ENCODE peak calls at places on chromosome 2, in eight cellular contexts. Z is stimulated activated CD4-positive, alpha-beta T cell treated with anti-CD3 and anti-CD28 coated beads, Interleukin-2, amount 100 ng/mL, for 24 hours; Q is LoVo; H is nucleus accumbens; Y is activated naive CD4-positive, alpha-beta T cell; D is right lobe of liver; K is RKO; A is NCI-H2171 treated with DMSO at 0.1 percent for 48 hours. V is an unnamed sample.

GRCh38 chr2:239307921-239308620 is 92.7 kb downstream of the HDAC4 start:
- DNase-seq in Z (no peak), Q (no peak), H (no peak), Y (no peak), D (peak; percentile 18), K (no peak), A (no peak), V (no peak)

GRCh38 chr2:85165291-85165690 is 32.1 kb downstream of the TCF7L1 start:
- DNase-seq in Z (no peak), Q (no peak), H (no peak), Y (no peak), D (no peak), K (no peak), A (no peak), V (no peak)

GRCh38 chr2:121505005-121505404 is 25.7 kb upstream of the RNU4ATAC start:
- DNase-seq in Z (no peak), Q (peak; percentile 41), H (no peak), Y (no peak), D (no peak), K (no peak), A (no peak), V (no peak)

GRCh38 chr2:236607471-236608307 is 38.1 kb downstream of the ACKR3 start:
- DNase-seq in Z (no peak), Q (no peak), H (no peak), Y (no peak), D (no peak), K (no peak), A (no peak), V (no peak)

GRCh38 chr2:67159929-67160328 is 237.2 kb upstream of the ETAA1 start:
- DNase-seq in Z (no peak), Q (no peak), H (no peak), Y (no peak), D (no peak), K (no peak), A (no peak), V (no peak)

GRCh38 chr2:203687161-203687560 is 19.3 kb upstream of the CD28 start:
- DNase-seq in Z (no peak), Q (no peak), H (no peak), Y (no peak), D (no peak), K (no peak), A (no peak), V (no peak)

GRCh38 chr2:95268208-95269035 is 5.8 kb upstream of the PROM2 start:
- DNase-seq in Z (no peak), Q (no peak), H (no peak), Y (no peak), D (peak; percentile 9), K (no peak), A (no peak), V (peak; percentile 37)

GRCh38 chr2:11505652-11506610 is 27.9 kb upstream of the GREB1 start:
- DNase-seq in Z (no peak), Q (peak; percentile 47), H (no peak), Y (no peak), D (no peak), K (no peak), A (no peak), V (no peak)

GRCh38 chr2:218369374-218369773 is 12.7 kb upstream of the SLC11A1 start:
- DNase-seq in Z (no peak), Q (no peak), H (no peak), Y (no peak), D (no peak), K (no peak), A (no peak), V (no peak)

GRCh38 chr2:235765181-235765820 is 271.5 kb downstream of the AGAP1 start:
- DNase-seq in Z (no peak), Q (no peak), H (peak; percentile 71), Y (no peak), D (no peak), K (no peak), A (no peak), V (no peak)

GRCh38 chr2:230955163-230955779 is 30.2 kb upstream of the GPR55 start:
- DNase-seq in Z (no peak), Q (no peak), H (no peak), Y (no peak), D (no peak), K (no peak), A (no peak), V (no peak)

GRCh38 chr2:177455187-177455586 is 62.6 kb downstream of the AGPS start:
- DNase-seq in Z (no peak), Q (no peak), H (no peak), Y (no peak), D (no peak), K (no peak), A (no peak), V (no peak)

GRCh38 chr2:118437501-118437900 is 349.2 kb downstream of the INSIG2 start:
- DNase-seq in Z (no peak), Q (no peak), H (no peak), Y (no peak), D (no peak), K (no peak), A (no peak), V (no peak)

GRCh38 chr2:109378682-109379081 is 235.1 kb downstream of the SEPTIN10 start:
- DNase-seq in Z (no peak), Q (no peak), H (no peak), Y (no peak), D (no peak), K (no peak), A (no peak), V (no peak)

GRCh38 chr2:3602553-3603339 is 7.8 kb downstream of the COLEC11 start:
- DNase-seq in Z (no peak), Q (no peak), H (no peak), Y (no peak), D (no peak), K (no peak), A (no peak), V (no peak)

GRCh38 chr2:159497857-159498256 is 118.5 kb downstream of the BAZ2B start:
- DNase-seq in Z (no peak), Q (peak; percentile 41), H (no peak), Y (no peak), D (no peak), K (no peak), A (no peak), V (no peak)

GRCh38 chr2:10835052-10835970 is 22.7 kb upstream of the PDIA6 start:
- DNase-seq in Z (peak; percentile 91), Q (peak; percentile 72), H (peak; percentile 80), Y (peak; percentile 75), D (peak; percentile 79), K (peak; percentile 18), A (no peak), V (peak; percentile 74)

GRCh38 chr2:175964195-175964594 is 37.9 kb downstream of the LNPK start:
- DNase-seq in Z (no peak), Q (no peak), H (no peak), Y (no peak), D (no peak), K (no peak), A (peak; percentile 40), V (no peak)

GRCh38 chr2:179139506-179139905 is 89.6 kb upstream of the CCDC141 start:
- DNase-seq in Z (peak; percentile 3), Q (no peak), H (no peak), Y (no peak), D (no peak), K (no peak), A (no peak), V (no peak)

GRCh38 chr2:27407798-27408491 is 1.4 kb downstream of the PPM1G start:
- DNase-seq in Z (no peak), Q (peak; percentile 53), H (peak; percentile 17), Y (no peak), D (no peak), K (peak; percentile 78), A (peak; percentile 91), V (no peak)

GRCh38 chr2:159938375-159938774 is 124.0 kb downstream of the PLA2R1 start:
- DNase-seq in Z (no peak), Q (no peak), H (no peak), Y (no peak), D (no peak), K (no peak), A (no peak), V (no peak)

GRCh38 chr2:26636935-26637334 is 4.2 kb downstream of the CIB4 start:
- DNase-seq in Z (no peak), Q (no peak), H (no peak), Y (no peak), D (no peak), K (no peak), A (no peak), V (no peak)

GRCh38 chr2:26764906-26765305 is 822 bp downstream of the SLC35F6 start:
- DNase-seq in Z (no peak), Q (no peak), H (no peak), Y (no peak), D (no peak), K (no peak), A (no peak), V (no peak)

GRCh38 chr2:208092093-208092832 is 32.1 kb downstream of the CRYGD start:
- DNase-seq in Z (no peak), Q (no peak), H (no peak), Y (no peak), D (no peak), K (no peak), A (no peak), V (no peak)

GRCh38 chr2:203361922-203362321 is 33.7 kb downstream of the ABI2 start:
- DNase-seq in Z (no peak), Q (no peak), H (no peak), Y (no peak), D (no peak), K (no peak), A (no peak), V (no peak)

GRCh38 chr2:98833172-98833916 is 102.4 kb upstream of the MGAT4A start:
- DNase-seq in Z (no peak), Q (no peak), H (no peak), Y (no peak), D (no peak), K (no peak), A (no peak), V (no peak)

GRCh38 chr2:1132328-1132964 is 181.8 kb downstream of the SNTG2 start:
- DNase-seq in Z (peak; percentile 45), Q (no peak), H (no peak), Y (no peak), D (no peak), K (no peak), A (peak; percentile 99), V (no peak)

GRCh38 chr2:217033191-217033590 is 173.3 kb upstream of the TNP1 start:
- DNase-seq in Z (no peak), Q (no peak), H (no peak), Y (no peak), D (no peak), K (no peak), A (peak; percentile 30), V (no peak)

GRCh38 chr2:136324966-136325365 is 207.0 kb upstream of the CXCR4 start:
- DNase-seq in Z (no peak), Q (no peak), H (no peak), Y (no peak), D (no peak), K (no peak), A (no peak), V (no peak)